ENCODE peak calls at places on chromosome 15, in eight cellular contexts. K, S, N, L, E, T, M and O are unnamed samples.

GRCh38 chr15:29936353-29937049 is 114.2 kb upstream of the TJP1 start:
- DNase-seq in K (no peak), S (no peak), N (no peak), L (no peak), E (no peak), T (no peak), M (no peak), O (no peak)

GRCh38 chr15:52678468-52679231 is 538 bp downstream of the ATOSA start:
- DNase-seq in K (peak; percentile 70), S (peak; percentile 83), N (peak; percentile 75), L (peak; percentile 67), E (peak; percentile 66), T (peak; percentile 53), M (peak; percentile 73), O (peak; percentile 47)

GRCh38 chr15:28936081-28936480 is 50.3 kb downstream of the APBA2 start:
- DNase-seq in K (no peak), S (no peak), N (no peak), L (no peak), E (no peak), T (no peak), M (no peak), O (no peak)

GRCh38 chr15:86802244-86802643 is 722.6 kb downstream of the AGBL1 start:
- DNase-seq in K (no peak), S (no peak), N (no peak), L (no peak), E (no peak), T (no peak), M (no peak), O (no peak)

GRCh38 chr15:96410175-96411055 is 79.9 kb downstream of the NR2F2 start:
- DNase-seq in K (no peak), S (peak; percentile 58), N (no peak), L (no peak), E (no peak), T (no peak), M (peak; percentile 46), O (no peak)

GRCh38 chr15:50353251-50353998 is 1.6 kb downstream of the GABPB1 start:
- DNase-seq in K (no peak), S (no peak), N (no peak), L (no peak), E (peak; percentile 40), T (no peak), M (no peak), O (no peak)

GRCh38 chr15:42404461-42405235 is 45.3 kb downstream of the CAPN3 start:
- DNase-seq in K (no peak), S (no peak), N (no peak), L (no peak), E (no peak), T (no peak), M (no peak), O (no peak)

GRCh38 chr15:65757256-65757655 is 34.8 kb downstream of the DENND4A start:
- DNase-seq in K (no peak), S (no peak), N (no peak), L (no peak), E (no peak), T (no peak), M (no peak), O (peak; percentile 24)

GRCh38 chr15:82540055-82540983 is at the start of gene RPS17:
- DNase-seq in K (peak; percentile 96), S (peak; percentile 97), N (peak; percentile 99), L (peak; percentile 98), E (peak; percentile 96), T (peak; percentile 94), M (peak; percentile 96), O (peak; percentile 94)

GRCh38 chr15:53829471-53829870 is 70.0 kb upstream of the WDR72 start:
- DNase-seq in K (no peak), S (no peak), N (no peak), L (no peak), E (no peak), T (no peak), M (no peak), O (no peak)

GRCh38 chr15:70775160-70775559 is 11.8 kb upstream of the UACA start:
- DNase-seq in K (no peak), S (no peak), N (no peak), L (no peak), E (no peak), T (peak; percentile 78), M (no peak), O (no peak)

GRCh38 chr15:70030851-70031645 is 66.7 kb downstream of the TLE3 start:
- DNase-seq in K (no peak), S (no peak), N (no peak), L (no peak), E (no peak), T (no peak), M (no peak), O (no peak)

GRCh38 chr15:96381463-96381862 is 51.0 kb downstream of the NR2F2 start:
- DNase-seq in K (no peak), S (no peak), N (no peak), L (no peak), E (no peak), T (no peak), M (no peak), O (no peak)

GRCh38 chr15:47717036-47717611 is at the start of gene SEMA6D:
- DNase-seq in K (peak; percentile 83), S (peak; percentile 87), N (peak; percentile 83), L (peak; percentile 43), E (no peak), T (peak; percentile 77), M (peak; percentile 85), O (peak; percentile 75)

GRCh38 chr15:31359722-31360111 is 33.1 kb downstream of the KLF13 start:
- DNase-seq in K (no peak), S (no peak), N (no peak), L (no peak), E (no peak), T (no peak), M (no peak), O (no peak)

GRCh38 chr15:58761010-58761388 is 10.1 kb upstream of the MINDY2 start:
- DNase-seq in K (no peak), S (no peak), N (no peak), L (no peak), E (peak; percentile 23), T (no peak), M (no peak), O (no peak)

GRCh38 chr15:89142423-89142822 is 54.2 kb downstream of the ABHD2 start:
- DNase-seq in K (no peak), S (no peak), N (no peak), L (no peak), E (no peak), T (no peak), M (no peak), O (no peak)

GRCh38 chr15:89139613-89140499 is 51.6 kb downstream of the ABHD2 start:
- DNase-seq in K (no peak), S (peak; percentile 18), N (no peak), L (no peak), E (no peak), T (no peak), M (no peak), O (no peak)

GRCh38 chr15:89140595-89140994 is 52.3 kb downstream of the ABHD2 start:
- DNase-seq in K (no peak), S (no peak), N (no peak), L (no peak), E (no peak), T (no peak), M (no peak), O (no peak)

GRCh38 chr15:89141885-89142284 is 53.6 kb downstream of the ABHD2 start:
- DNase-seq in K (no peak), S (no peak), N (no peak), L (no peak), E (no peak), T (no peak), M (no peak), O (no peak)

GRCh38 chr15:89143503-89144162 is 55.4 kb downstream of the ABHD2 start:
- DNase-seq in K (no peak), S (no peak), N (no peak), L (no peak), E (no peak), T (no peak), M (no peak), O (peak; percentile 83)
- H3K27ac ChIP-seq in K (peak overlapping the region; percentile 67), S (no peak overlapping the region), N (no peak overlapping the region), L (peak overlapping the region; percentile 40), E (no peak overlapping the region), T (peak overlapping the region; percentile 60), M (no peak overlapping the region), O (peak overlapping the region; percentile 19)

GRCh38 chr15:74906193-74906449 is 530 bp downstream of the FAM219B start:
- DNase-seq in K (no peak), S (peak; percentile 57), N (no peak), L (no peak), E (peak; percentile 46), T (no peak), M (peak; percentile 40), O (no peak)

GRCh38 chr15:74904190-74904805 is 2.4 kb downstream of the FAM219B start:
- DNase-seq in K (no peak), S (no peak), N (no peak), L (no peak), E (no peak), T (no peak), M (no peak), O (no peak)

GRCh38 chr15:74908635-74909034 is 2.0 kb upstream of the FAM219B start:
- DNase-seq in K (no peak), S (no peak), N (no peak), L (no peak), E (no peak), T (no peak), M (no peak), O (no peak)

GRCh38 chr15:74906450-74907276 is at the start of gene FAM219B:
- DNase-seq in K (peak; percentile 95), S (peak; percentile 97), N (peak; percentile 91), L (peak; percentile 92), E (peak; percentile 91), T (peak; percentile 89), M (peak; percentile 88), O (peak; percentile 90)

GRCh38 chr15:74907277-74907870 is 723 bp upstream of the FAM219B start:
- DNase-seq in K (peak; percentile 63), S (no peak), N (no peak), L (no peak), E (no peak), T (no peak), M (no peak), O (no peak)
- H3K27ac ChIP-seq in K (peak overlapping the region; percentile 97), S (no peak overlapping the region), N (no peak overlapping the region), L (peak overlapping the region; percentile 90), E (peak overlapping the region; percentile 59), T (peak overlapping the region; percentile 37), M (no peak overlapping the region), O (peak overlapping the region; percentile 48)

GRCh38 chr15:41258706-41259471 is 27.8 kb downstream of the CHP1 start:
- DNase-seq in K (no peak), S (no peak), N (no peak), L (no peak), E (peak; percentile 47), T (no peak), M (no peak), O (no peak)
- H3K27ac ChIP-seq in K (peak overlapping the region; percentile 17), S (peak overlapping the region; percentile 22), N (no peak overlapping the region), L (no peak overlapping the region), E (peak overlapping the region; percentile 11), T (no peak overlapping the region), M (no peak overlapping the region), O (no peak overlapping the region)

DNA sequence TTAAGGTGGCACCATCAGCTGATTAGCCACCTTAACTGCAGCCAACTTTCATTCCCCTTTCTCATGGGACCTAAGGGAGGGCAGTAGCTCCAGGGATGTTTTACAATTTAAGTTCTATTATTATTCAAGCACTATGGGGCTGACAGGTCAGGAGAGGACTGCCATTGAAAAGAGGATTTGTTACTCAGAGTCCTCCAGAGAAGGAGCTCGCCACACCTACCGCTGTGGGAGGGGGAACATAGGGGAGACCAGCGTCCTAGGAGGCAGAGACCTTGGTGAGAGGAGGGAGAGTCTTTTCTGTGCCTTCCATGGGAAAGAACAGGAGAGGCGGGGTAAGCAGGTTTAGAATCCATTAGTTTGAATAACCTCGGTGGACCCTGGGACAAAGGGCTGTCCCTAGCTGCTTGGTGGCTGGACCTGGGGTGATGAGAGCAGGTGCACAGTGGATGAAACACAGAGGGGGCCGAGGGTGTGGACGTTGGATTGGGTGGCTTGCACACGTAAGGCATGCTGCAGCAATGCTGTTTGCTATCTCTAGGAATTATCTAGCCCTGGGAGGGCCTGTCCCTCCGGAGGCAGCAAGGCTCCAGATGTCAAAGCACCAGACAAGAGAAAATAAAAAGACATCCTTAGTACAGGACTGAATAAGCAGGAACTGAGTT is 14.2 kb downstream of the ATP10A start:
- DNase-seq in K (no peak), S (peak; percentile 28), N (no peak), L (no peak), E (no peak), T (no peak), M (no peak), O (no peak)
- H3K27ac ChIP-seq in K (peak overlapping the region; percentile 72), S (no peak overlapping the region), N (no peak overlapping the region), L (no peak overlapping the region), E (no peak overlapping the region), T (peak overlapping the region; percentile 93), M (no peak overlapping the region), O (no peak overlapping the region)